ENCODE peak calls at places on chromosomes 2 and 18, in five cellular contexts. Q, N, Z, I and H are unnamed samples.

GRCh38 chr18:48842259-48843061 is 108.3 kb downstream of the SMAD7 start:
- DNase-seq in N (no peak), I (peak; percentile 76), Z (no peak), Q (no peak), H (no peak)

GRCh38 chr2:15565392-15565791 is 4.3 kb upstream of the NBAS start:
- DNase-seq in Q (no peak), I (no peak), Z (no peak), N (no peak), H (no peak)

GRCh38 chr2:144131042-144131441 is 388.9 kb downstream of the ZEB2 start:
- DNase-seq in Z (no peak), N (no peak), I (no peak), Q (no peak), H (no peak)

GRCh38 chr18:37419272-37419671 is 146.3 kb downstream of the CELF4 start:
- DNase-seq in N (no peak), Q (no peak), Z (no peak), I (no peak), H (no peak)

GRCh38 chr2:68751397-68752339 is 17.1 kb downstream of the ARHGAP25 start:
- DNase-seq in N (peak; percentile 68), Z (peak; percentile 36), Q (peak; percentile 84), I (peak; percentile 97), H (no peak)

GRCh38 chr2:75896779-75897366 is 186.2 kb upstream of the GCFC2 start:
- DNase-seq in I (peak; percentile 7), Q (peak; percentile 8), Z (no peak), N (no peak), H (no peak)

GRCh38 chr2:172234716-172235661 is 132.3 kb upstream of the DLX2 start:
- DNase-seq in Q (no peak), N (peak; percentile 49), I (peak; percentile 46), Z (no peak), H (no peak)

GRCh38 chr2:216740557-216741222 is 45.3 kb upstream of the IGFBP5 start:
- DNase-seq in Z (no peak), Q (no peak), N (peak; percentile 29), I (no peak), H (no peak)

GRCh38 chr18:6781846-6782245 is 52.3 kb downstream of the ARHGAP28 start:
- DNase-seq in Q (no peak), N (no peak), I (no peak), Z (no peak), H (no peak)

GRCh38 chr2:85933753-85934594 is 45.2 kb upstream of the ST3GAL5 start:
- DNase-seq in Z (no peak), N (no peak), Q (no peak), I (peak; percentile 25), H (no peak)

GRCh38 chr2:85547859-85548607 is 9.1 kb downstream of the MAT2A start:
- DNase-seq in Q (no peak), Z (no peak), N (no peak), I (no peak), H (no peak)

GRCh38 chr2:136131961-136132839 is 14.3 kb upstream of the CXCR4 start:
- DNase-seq in Z (peak; percentile 36), N (no peak), I (peak; percentile 83), Q (no peak), H (peak; percentile 70)

GRCh38 chr18:5309888-5310470 is 14.5 kb upstream of the ZBTB14 start:
- DNase-seq in Q (no peak), Z (no peak), I (peak; percentile 56), N (no peak), H (peak; percentile 27)

GRCh38 chr2:241751152-241751551 is 16.7 kb downstream of the D2HGDH start:
- DNase-seq in Z (no peak), N (no peak), Q (no peak), I (no peak), H (no peak)